ENCODE peak calls at places on chromosomes 7 and 10, in five cellular contexts. Z, B, P, X and U are unnamed samples.

GRCh38 chr7:77697535-77697831 is 1.2 kb downstream of the RSBN1L start:
- DNase-seq in B (peak), X (no peak), Z (peak), P (no peak), U (peak)

GRCh38 chr10:117168135-117168674 is 29.1 kb upstream of the KCNK18 start:
- DNase-seq in B (peak), X (no peak), P (no peak), Z (peak), U (peak)

GRCh38 chr7:1839701-1840100 is 169.6 kb downstream of the ELFN1 start:
- DNase-seq in X (no peak), P (no peak), Z (peak), B (no peak), U (no peak)

GRCh38 chr7:138064856-138065357 is 11.4 kb upstream of the AKR1D1 start:
- DNase-seq in X (no peak), P (peak), Z (no peak), B (no peak), U (no peak)

GRCh38 chr7:25968205-25968993 is 183.6 kb upstream of the NFE2L3 start:
- DNase-seq in B (no peak), P (no peak), Z (no peak), X (peak), U (no peak)

GRCh38 chr7:920351-921070 is 34.0 kb downstream of the ADAP1 start:
- DNase-seq in B (no peak), X (no peak), P (no peak), Z (no peak), U (no peak)

GRCh38 chr10:77392851-77393250 is 244.8 kb downstream of the KCNMA1 start:
- DNase-seq in B (no peak), Z (no peak), P (no peak), X (no peak), U (no peak)

GRCh38 chr10:77104459-77104980 is 533.1 kb downstream of the KCNMA1 start:
- DNase-seq in Z (no peak), B (no peak), P (no peak), X (no peak), U (no peak)

GRCh38 chr10:128628252-128628651 is 502.0 kb upstream of the MKI67 start:
- DNase-seq in B (no peak), Z (no peak), X (no peak), P (no peak), U (no peak)

GRCh38 chr10:128630787-128631252 is 504.6 kb upstream of the MKI67 start:
- DNase-seq in P (no peak), X (no peak), B (no peak), Z (no peak), U (no peak)

GRCh38 chr10:128631801-128632241 is 505.6 kb upstream of the MKI67 start:
- DNase-seq in P (peak), B (no peak), X (no peak), Z (peak), U (no peak)

GRCh38 chr10:128627811-128628210 is 501.6 kb upstream of the MKI67 start:
- DNase-seq in X (no peak), B (no peak), Z (no peak), P (no peak), U (no peak)

DNA sequence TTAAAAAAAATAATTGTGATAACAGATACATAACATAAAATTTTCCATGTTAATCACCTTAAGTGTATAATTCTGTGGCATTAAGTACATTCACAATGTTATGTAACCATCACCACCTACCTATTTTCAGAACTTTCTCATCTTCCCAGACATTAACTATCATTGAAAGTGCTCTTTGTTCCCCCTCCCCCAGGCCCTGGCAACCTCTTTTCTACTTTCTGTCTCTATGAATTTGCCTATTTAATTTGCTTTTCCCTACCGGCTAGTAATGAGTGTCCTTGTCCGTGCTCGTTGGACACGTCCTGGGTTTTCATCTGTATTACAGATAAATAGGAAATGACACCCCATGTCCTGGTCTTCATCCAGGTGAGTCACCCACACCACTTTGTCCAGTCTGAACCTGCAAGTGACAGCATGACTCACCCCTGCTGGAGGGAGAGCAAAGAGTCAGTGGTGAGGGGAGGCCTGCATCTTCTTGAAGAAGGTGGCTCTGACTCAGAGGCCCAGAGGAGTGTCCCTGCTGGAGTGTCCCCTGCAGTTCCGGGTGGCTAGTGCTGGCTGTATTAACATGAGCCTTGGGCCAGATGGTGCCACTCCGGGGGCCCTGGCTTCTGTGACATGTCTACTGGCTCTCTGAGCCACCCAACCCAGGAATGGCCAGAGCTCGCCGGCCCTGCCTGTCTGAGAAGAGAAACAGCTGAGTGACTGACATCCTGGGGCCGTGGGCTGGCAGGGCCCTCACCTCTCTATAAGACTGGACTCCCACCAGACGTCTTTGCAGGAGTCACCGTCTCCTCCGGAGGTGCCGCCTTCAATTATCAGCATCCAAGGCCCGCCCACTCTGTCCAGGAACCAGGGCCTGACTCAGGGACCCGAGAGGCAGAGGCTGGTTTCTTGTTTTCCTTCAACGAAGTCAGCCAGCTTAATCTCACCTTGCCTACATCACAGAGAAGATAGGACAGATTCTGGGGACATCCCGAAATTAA is 503.2 kb upstream of the MKI67 start:
- DNase-seq in B (peak), Z (no peak), X (no peak), P (peak), U (no peak)
- TF ChIP-seq REST in B (no peak), Z (no peak), X (no peak), P (no peak), U (no peak)

DNA sequence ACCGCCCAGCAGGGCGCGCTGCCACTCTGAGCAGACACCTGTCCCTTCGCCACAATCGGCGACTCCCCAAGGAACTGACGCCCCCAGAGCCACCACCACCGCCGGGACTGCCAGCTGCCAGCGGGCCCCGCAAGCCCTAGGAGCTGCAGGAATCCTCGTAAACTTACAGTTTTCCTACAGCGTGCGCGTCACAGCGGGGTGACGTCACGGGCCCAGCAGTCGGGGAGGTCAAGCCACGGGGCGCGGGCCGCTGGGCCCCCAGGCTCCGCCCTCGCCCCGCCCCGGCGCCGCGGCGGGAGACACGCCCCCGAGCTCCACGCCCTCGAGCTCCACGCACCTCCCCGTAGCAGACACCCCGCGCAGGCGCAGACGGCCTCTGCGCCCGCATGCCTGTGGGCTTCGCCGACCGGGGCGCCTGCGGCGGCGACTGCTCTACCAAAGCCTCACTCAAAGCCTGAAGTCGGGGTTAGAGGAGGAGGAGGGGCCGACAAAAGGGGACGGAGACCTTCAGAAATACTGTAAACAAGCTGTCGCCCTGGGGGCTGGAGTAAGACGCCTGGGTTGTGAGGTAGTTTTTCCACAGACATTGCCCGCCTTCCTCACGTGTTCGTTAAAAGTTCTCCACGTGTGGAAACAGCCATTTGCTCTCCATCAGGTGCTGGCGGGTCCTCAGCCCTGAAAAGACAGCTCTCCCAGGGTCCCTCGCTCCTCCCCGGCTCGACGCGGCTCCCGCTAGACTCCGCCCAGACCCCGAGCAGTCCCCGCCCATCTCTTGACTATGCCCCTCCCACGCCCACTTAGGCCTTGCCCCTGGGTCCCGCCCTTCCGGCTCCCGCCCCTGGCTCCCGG is at the start of gene ZNF438:
- DNase-seq in P (peak), X (peak), B (peak), Z (peak), U (peak)
- H3K4me3 ChIP-seq in P (peak), X (peak), B (peak), Z (peak), U (peak)

GRCh38 chr7:127908430-127909258 is 122.6 kb downstream of the LRRC4 start:
- DNase-seq in P (no peak), X (no peak), B (no peak), Z (no peak), U (no peak)
- TF ChIP-seq GABPA in P (no peak), X (no peak), B (no peak), Z (no peak), U (no peak)

GRCh38 chr10:99775850-99776249 is 6.6 kb upstream of the ABCC2 start:
- DNase-seq in B (peak), Z (peak), X (no peak), P (peak), U (peak)
- TF ChIP-seq REST in B (no peak), Z (no peak), X (no peak), P (no peak), U (no peak)

DNA sequence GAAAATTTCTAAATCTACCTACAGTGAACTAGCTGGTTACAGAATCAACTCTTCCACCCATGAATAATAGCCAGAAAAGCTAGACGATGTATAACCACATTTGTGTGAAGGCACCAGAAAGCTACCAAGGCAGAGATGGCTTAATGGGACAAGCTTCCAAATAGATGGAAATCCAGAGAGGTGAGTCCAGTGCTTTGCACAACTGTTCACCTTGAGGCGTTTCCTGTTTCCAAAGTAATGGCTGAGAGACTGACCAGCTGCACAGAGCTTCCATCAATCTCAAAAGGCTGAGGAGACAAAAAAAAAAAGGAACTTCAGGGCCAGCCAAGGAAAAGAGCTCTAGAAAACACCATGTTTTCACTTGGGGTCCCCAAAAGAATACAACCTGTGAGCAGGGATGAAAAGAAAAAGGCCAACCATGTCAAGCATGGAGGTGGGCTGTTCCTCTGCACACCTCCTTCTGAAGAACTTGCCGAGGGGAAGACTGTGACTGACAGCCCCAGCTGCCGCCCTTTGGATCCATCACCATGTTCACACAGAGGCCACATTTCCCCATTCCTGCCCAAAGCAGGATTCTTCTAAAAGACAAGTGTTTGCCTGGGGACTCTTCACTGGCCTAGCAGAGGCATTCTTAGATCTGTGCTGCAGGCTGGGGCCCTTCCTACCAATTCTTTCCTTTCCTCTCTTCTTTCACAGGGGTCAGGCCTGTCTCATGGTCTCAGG is 72.9 kb downstream of the ARHGAP21 start:
- DNase-seq in X (no peak), Z (no peak), P (no peak), B (no peak), U (no peak)
- H3K4me3 ChIP-seq in X (no peak), Z (no peak), P (no peak), B (no peak), U (no peak)